ENCODE peak calls at places on chromosomes 5 and 9, in ten cellular contexts. One of them, this sample, is unnamed.

GRCh38 chr5:35674049-35674448 is 56.4 kb downstream of the SPEF2 start:
- DNase-seq in EL: no peak
- DNase-seq in NB4: no peak
- DNase-seq in progenitor cell of endocrine pancreas: no peak
- DNase-seq in foreskin fibroblast: no peak
- DNase-seq in stromal cell of bone marrow: no peak
- DNase-seq in C1 segment of cervical spinal cord: no peak
- DNase-seq in mesothelial cell of epicardium: no peak
- DNase-seq in hypothalamus: no peak
- DNase-seq in HT-29: no peak
- DNase-seq in this sample: no peak

GRCh38 chr9:92184041-92184564 is 68.9 kb upstream of the SPTLC1 start:
- DNase-seq in EL: no peak
- DNase-seq in NB4: no peak
- DNase-seq in foreskin fibroblast: no peak
- DNase-seq in HT-29: no peak
- DNase-seq in C1 segment of cervical spinal cord: no peak
- DNase-seq in hypothalamus: no peak
- DNase-seq in stromal cell of bone marrow: no peak
- DNase-seq in progenitor cell of endocrine pancreas: no peak
- DNase-seq in mesothelial cell of epicardium: no peak
- DNase-seq in this sample: no peak

GRCh38 chr5:149442563-149443182 is 63.6 kb upstream of the IL17B start:
- DNase-seq in NB4: peak; percentile 66
- DNase-seq in progenitor cell of endocrine pancreas: peak; percentile 90
- DNase-seq in EL: peak; percentile 74
- DNase-seq in mesothelial cell of epicardium: peak; percentile 67
- DNase-seq in stromal cell of bone marrow: no peak
- DNase-seq in C1 segment of cervical spinal cord: no peak
- DNase-seq in hypothalamus: peak; percentile 67
- DNase-seq in HT-29: peak; percentile 91
- DNase-seq in foreskin fibroblast: peak; percentile 89
- DNase-seq in this sample: peak; percentile 92

GRCh38 chr9:124795881-124796415 is 19.0 kb downstream of the OLFML2A start:
- DNase-seq in HT-29: no peak
- DNase-seq in hypothalamus: no peak
- DNase-seq in stromal cell of bone marrow: no peak
- DNase-seq in foreskin fibroblast: no peak
- DNase-seq in mesothelial cell of epicardium: no peak
- DNase-seq in NB4: no peak
- DNase-seq in EL: no peak
- DNase-seq in progenitor cell of endocrine pancreas: no peak
- DNase-seq in C1 segment of cervical spinal cord: no peak
- DNase-seq in this sample: no peak

GRCh38 chr9:77848428-77848827 is 183.2 kb downstream of the GNAQ start:
- DNase-seq in NB4: no peak
- DNase-seq in HT-29: no peak
- DNase-seq in C1 segment of cervical spinal cord: no peak
- DNase-seq in mesothelial cell of epicardium: no peak
- DNase-seq in progenitor cell of endocrine pancreas: no peak
- DNase-seq in foreskin fibroblast: no peak
- DNase-seq in hypothalamus: peak; percentile 32
- DNase-seq in stromal cell of bone marrow: no peak
- DNase-seq in EL: no peak
- DNase-seq in this sample: no peak

GRCh38 chr9:116572095-116572748 is 114.9 kb upstream of the TRIM32 start:
- DNase-seq in foreskin fibroblast: peak; percentile 97
- DNase-seq in NB4: peak; percentile 71
- DNase-seq in hypothalamus: peak; percentile 56
- DNase-seq in EL: peak; percentile 79
- DNase-seq in C1 segment of cervical spinal cord: peak; percentile 8
- DNase-seq in progenitor cell of endocrine pancreas: peak; percentile 81
- DNase-seq in stromal cell of bone marrow: peak; percentile 81
- DNase-seq in HT-29: peak; percentile 77
- DNase-seq in mesothelial cell of epicardium: peak; percentile 61
- DNase-seq in this sample: peak; percentile 81

GRCh38 chr5:112682621-112683061 is 55.0 kb upstream of the APC start:
- DNase-seq in hypothalamus: no peak
- DNase-seq in stromal cell of bone marrow: peak; percentile 33
- DNase-seq in EL: peak; percentile 70
- DNase-seq in progenitor cell of endocrine pancreas: no peak
- DNase-seq in HT-29: no peak
- DNase-seq in foreskin fibroblast: no peak
- DNase-seq in mesothelial cell of epicardium: no peak
- DNase-seq in NB4: no peak
- DNase-seq in C1 segment of cervical spinal cord: no peak
- DNase-seq in this sample: no peak

GRCh38 chr5:32551194-32551593 is 34.2 kb upstream of the SUB1 start:
- DNase-seq in stromal cell of bone marrow: no peak
- DNase-seq in hypothalamus: no peak
- DNase-seq in foreskin fibroblast: no peak
- DNase-seq in EL: no peak
- DNase-seq in mesothelial cell of epicardium: no peak
- DNase-seq in HT-29: no peak
- DNase-seq in C1 segment of cervical spinal cord: no peak
- DNase-seq in progenitor cell of endocrine pancreas: no peak
- DNase-seq in NB4: no peak
- DNase-seq in this sample: no peak

GRCh38 chr5:40680741-40681350 is 1.1 kb downstream of the PTGER4 start:
- DNase-seq in NB4: peak; percentile 55
- DNase-seq in mesothelial cell of epicardium: no peak
- DNase-seq in progenitor cell of endocrine pancreas: peak; percentile 19
- DNase-seq in stromal cell of bone marrow: no peak
- DNase-seq in C1 segment of cervical spinal cord: no peak
- DNase-seq in HT-29: no peak
- DNase-seq in foreskin fibroblast: peak; percentile 72
- DNase-seq in EL: no peak
- DNase-seq in hypothalamus: no peak
- DNase-seq in this sample: no peak

GRCh38 chr9:131500377-131500776 is 2.3 kb upstream of the POMT1 start:
- DNase-seq in EL: no peak
- DNase-seq in foreskin fibroblast: no peak
- DNase-seq in mesothelial cell of epicardium: no peak
- DNase-seq in NB4: peak; percentile 53
- DNase-seq in HT-29: peak; percentile 16
- DNase-seq in hypothalamus: no peak
- DNase-seq in C1 segment of cervical spinal cord: no peak
- DNase-seq in progenitor cell of endocrine pancreas: no peak
- DNase-seq in stromal cell of bone marrow: no peak
- DNase-seq in this sample: no peak

GRCh38 chr9:77977210-77977611 is 54.4 kb downstream of the GNAQ start:
- DNase-seq in mesothelial cell of epicardium: no peak
- DNase-seq in NB4: peak; percentile 85
- DNase-seq in hypothalamus: peak; percentile 36
- DNase-seq in HT-29: peak; percentile 62
- DNase-seq in EL: peak; percentile 87
- DNase-seq in progenitor cell of endocrine pancreas: no peak
- DNase-seq in C1 segment of cervical spinal cord: no peak
- DNase-seq in stromal cell of bone marrow: peak; percentile 75
- DNase-seq in foreskin fibroblast: peak; percentile 82
- DNase-seq in this sample: no peak

GRCh38 chr5:18744990-18745590 is 1110.8 kb downstream of the TAF11L14 start:
- DNase-seq in hypothalamus: no peak
- DNase-seq in C1 segment of cervical spinal cord: no peak
- DNase-seq in NB4: peak; percentile 65
- DNase-seq in HT-29: no peak
- DNase-seq in mesothelial cell of epicardium: no peak
- DNase-seq in stromal cell of bone marrow: no peak
- DNase-seq in progenitor cell of endocrine pancreas: no peak
- DNase-seq in foreskin fibroblast: no peak
- DNase-seq in EL: no peak
- DNase-seq in this sample: no peak

GRCh38 chr5:168413062-168413461 is 73.2 kb upstream of the RARS1 start:
- DNase-seq in foreskin fibroblast: no peak
- DNase-seq in HT-29: no peak
- DNase-seq in NB4: no peak
- DNase-seq in C1 segment of cervical spinal cord: no peak
- DNase-seq in progenitor cell of endocrine pancreas: no peak
- DNase-seq in stromal cell of bone marrow: no peak
- DNase-seq in mesothelial cell of epicardium: no peak
- DNase-seq in hypothalamus: no peak
- DNase-seq in EL: no peak
- DNase-seq in this sample: no peak

GRCh38 chr5:38168029-38168428 is 90.3 kb upstream of the EGFLAM start:
- DNase-seq in mesothelial cell of epicardium: no peak
- DNase-seq in NB4: no peak
- DNase-seq in HT-29: no peak
- DNase-seq in C1 segment of cervical spinal cord: no peak
- DNase-seq in hypothalamus: no peak
- DNase-seq in EL: no peak
- DNase-seq in progenitor cell of endocrine pancreas: no peak
- DNase-seq in stromal cell of bone marrow: no peak
- DNase-seq in foreskin fibroblast: no peak
- DNase-seq in this sample: no peak

GRCh38 chr9:3909966-3910650 is 384.3 kb upstream of the RFX3 start:
- DNase-seq in C1 segment of cervical spinal cord: no peak
- DNase-seq in stromal cell of bone marrow: no peak
- DNase-seq in EL: no peak
- DNase-seq in hypothalamus: no peak
- DNase-seq in HT-29: no peak
- DNase-seq in mesothelial cell of epicardium: no peak
- DNase-seq in NB4: peak; percentile 98
- DNase-seq in foreskin fibroblast: no peak
- DNase-seq in progenitor cell of endocrine pancreas: no peak
- DNase-seq in this sample: no peak

GRCh38 chr5:116740771-116741170 is 166.1 kb upstream of the SEMA6A start:
- DNase-seq in hypothalamus: no peak
- DNase-seq in stromal cell of bone marrow: no peak
- DNase-seq in progenitor cell of endocrine pancreas: no peak
- DNase-seq in EL: no peak
- DNase-seq in mesothelial cell of epicardium: no peak
- DNase-seq in HT-29: no peak
- DNase-seq in foreskin fibroblast: no peak
- DNase-seq in NB4: no peak
- DNase-seq in C1 segment of cervical spinal cord: no peak
- DNase-seq in this sample: no peak

GRCh38 chr5:171420429-171421231 is 1.2 kb downstream of the FGF18 start:
- DNase-seq in hypothalamus: peak; percentile 32
- DNase-seq in progenitor cell of endocrine pancreas: no peak
- DNase-seq in mesothelial cell of epicardium: no peak
- DNase-seq in HT-29: no peak
- DNase-seq in EL: peak; percentile 74
- DNase-seq in NB4: no peak
- DNase-seq in C1 segment of cervical spinal cord: no peak
- DNase-seq in foreskin fibroblast: peak; percentile 94
- DNase-seq in stromal cell of bone marrow: peak; percentile 88
- DNase-seq in this sample: no peak

GRCh38 chr5:169923988-169924387 is 56.3 kb downstream of the INSYN2B start:
- DNase-seq in C1 segment of cervical spinal cord: no peak
- DNase-seq in EL: no peak
- DNase-seq in HT-29: no peak
- DNase-seq in mesothelial cell of epicardium: no peak
- DNase-seq in NB4: peak; percentile 20
- DNase-seq in hypothalamus: no peak
- DNase-seq in progenitor cell of endocrine pancreas: no peak
- DNase-seq in stromal cell of bone marrow: no peak
- DNase-seq in foreskin fibroblast: no peak
- DNase-seq in this sample: no peak

GRCh38 chr5:135450328-135450727 is 1.8 kb downstream of the TIFAB start:
- DNase-seq in mesothelial cell of epicardium: no peak
- DNase-seq in progenitor cell of endocrine pancreas: no peak
- DNase-seq in C1 segment of cervical spinal cord: no peak
- DNase-seq in hypothalamus: no peak
- DNase-seq in foreskin fibroblast: no peak
- DNase-seq in HT-29: no peak
- DNase-seq in stromal cell of bone marrow: no peak
- DNase-seq in EL: no peak
- DNase-seq in NB4: no peak
- DNase-seq in this sample: no peak

GRCh38 chr9:137758067-137758466 is 119.5 kb upstream of the CACNA1B start:
- DNase-seq in hypothalamus: no peak
- DNase-seq in mesothelial cell of epicardium: no peak
- DNase-seq in foreskin fibroblast: no peak
- DNase-seq in NB4: no peak
- DNase-seq in EL: no peak
- DNase-seq in HT-29: no peak
- DNase-seq in progenitor cell of endocrine pancreas: no peak
- DNase-seq in stromal cell of bone marrow: no peak
- DNase-seq in C1 segment of cervical spinal cord: no peak
- DNase-seq in this sample: no peak

GRCh38 chr9:33375238-33375840 is 27.0 kb downstream of the AQP7 start:
- DNase-seq in hypothalamus: no peak
- DNase-seq in progenitor cell of endocrine pancreas: no peak
- DNase-seq in C1 segment of cervical spinal cord: no peak
- DNase-seq in NB4: no peak
- DNase-seq in HT-29: no peak
- DNase-seq in mesothelial cell of epicardium: no peak
- DNase-seq in stromal cell of bone marrow: no peak
- DNase-seq in EL: no peak
- DNase-seq in foreskin fibroblast: no peak
- DNase-seq in this sample: no peak

GRCh38 chr5:131957721-131958483 is 12.4 kb upstream of the MEIKIN start:
- DNase-seq in mesothelial cell of epicardium: no peak
- DNase-seq in C1 segment of cervical spinal cord: no peak
- DNase-seq in EL: no peak
- DNase-seq in foreskin fibroblast: no peak
- DNase-seq in progenitor cell of endocrine pancreas: no peak
- DNase-seq in stromal cell of bone marrow: no peak
- DNase-seq in HT-29: no peak
- DNase-seq in NB4: no peak
- DNase-seq in hypothalamus: peak; percentile 30
- DNase-seq in this sample: no peak

GRCh38 chr5:685262-686171 is 7.6 kb downstream of the TPPP start:
- DNase-seq in mesothelial cell of epicardium: no peak
- DNase-seq in progenitor cell of endocrine pancreas: no peak
- DNase-seq in hypothalamus: no peak
- DNase-seq in HT-29: no peak
- DNase-seq in C1 segment of cervical spinal cord: no peak
- DNase-seq in NB4: peak; percentile 5
- DNase-seq in stromal cell of bone marrow: no peak
- DNase-seq in EL: no peak
- DNase-seq in foreskin fibroblast: no peak
- DNase-seq in this sample: peak; percentile 64

GRCh38 chr9:18723366-18723765 is 249.4 kb downstream of the ADAMTSL1 start:
- DNase-seq in EL: no peak
- DNase-seq in C1 segment of cervical spinal cord: no peak
- DNase-seq in stromal cell of bone marrow: no peak
- DNase-seq in progenitor cell of endocrine pancreas: no peak
- DNase-seq in mesothelial cell of epicardium: no peak
- DNase-seq in foreskin fibroblast: no peak
- DNase-seq in HT-29: no peak
- DNase-seq in hypothalamus: no peak
- DNase-seq in NB4: no peak
- DNase-seq in this sample: no peak

GRCh38 chr5:13251623-13252367 is 692.7 kb downstream of the DNAH5 start:
- DNase-seq in hypothalamus: no peak
- DNase-seq in stromal cell of bone marrow: no peak
- DNase-seq in C1 segment of cervical spinal cord: no peak
- DNase-seq in progenitor cell of endocrine pancreas: no peak
- DNase-seq in HT-29: no peak
- DNase-seq in mesothelial cell of epicardium: no peak
- DNase-seq in foreskin fibroblast: no peak
- DNase-seq in EL: no peak
- DNase-seq in NB4: peak; percentile 69
- DNase-seq in this sample: no peak

GRCh38 chr5:96384353-96384752 is 48.7 kb downstream of the PCSK1 start:
- DNase-seq in EL: peak; percentile 87
- DNase-seq in HT-29: peak; percentile 32
- DNase-seq in NB4: no peak
- DNase-seq in stromal cell of bone marrow: peak; percentile 83
- DNase-seq in hypothalamus: no peak
- DNase-seq in mesothelial cell of epicardium: no peak
- DNase-seq in C1 segment of cervical spinal cord: no peak
- DNase-seq in foreskin fibroblast: peak; percentile 88
- DNase-seq in progenitor cell of endocrine pancreas: no peak
- DNase-seq in this sample: no peak

GRCh38 chr9:94084314-94084713 is at the start of gene PTPDC1:
- DNase-seq in mesothelial cell of epicardium: no peak
- DNase-seq in NB4: peak; percentile 19
- DNase-seq in foreskin fibroblast: peak; percentile 83
- DNase-seq in progenitor cell of endocrine pancreas: no peak
- DNase-seq in stromal cell of bone marrow: peak; percentile 42
- DNase-seq in EL: peak; percentile 56
- DNase-seq in HT-29: no peak
- DNase-seq in C1 segment of cervical spinal cord: no peak
- DNase-seq in hypothalamus: peak; percentile 70
- DNase-seq in this sample: no peak

GRCh38 chr9:92790542-92791527 is 26.2 kb upstream of the BICD2 start:
- DNase-seq in NB4: peak; percentile 78
- DNase-seq in hypothalamus: peak; percentile 61
- DNase-seq in EL: peak; percentile 74
- DNase-seq in progenitor cell of endocrine pancreas: peak; percentile 68
- DNase-seq in HT-29: peak; percentile 93
- DNase-seq in mesothelial cell of epicardium: no peak
- DNase-seq in C1 segment of cervical spinal cord: no peak
- DNase-seq in stromal cell of bone marrow: peak; percentile 56
- DNase-seq in foreskin fibroblast: peak; percentile 89
- DNase-seq in this sample: no peak